ENCODE peak calls at places on chromosomes 5 and 9, in nine cellular contexts. One of them, this sample, is unnamed.

GRCh38 chr5:149406203-149406978 is 27.3 kb upstream of the IL17B start:
- DNase-seq in RWPE1: no peak
- DNase-seq in activated T-helper 1 cell treated with anti-CD3 and anti-CD28 coated beads, Interleukin-12 subunit alpha, Interleukin-12 subunit beta, Interleukin-2, Interleukin-4 antibody, amounts not matched to agents 30 ng/mL and 10 ng/mL and 1 ng/mL, durations not matched to agents 14 hours and 24 hours and 36 hours: no peak
- DNase-seq in Calu3: no peak
- DNase-seq in HCEC 1CT: peak; percentile 96
- DNase-seq in NAMALWA: no peak
- DNase-seq in nucleus accumbens: no peak
- DNase-seq in skeletal muscle cell: peak; percentile 84
- DNase-seq in spleen: no peak
- DNase-seq in this sample: no peak

GRCh38 chr9:136629879-136630661 is 32.6 kb upstream of the EGFL7 start:
- DNase-seq in RWPE1: no peak
- DNase-seq in activated T-helper 1 cell treated with anti-CD3 and anti-CD28 coated beads, Interleukin-12 subunit alpha, Interleukin-12 subunit beta, Interleukin-2, Interleukin-4 antibody, amounts not matched to agents 30 ng/mL and 10 ng/mL and 1 ng/mL, durations not matched to agents 14 hours and 24 hours and 36 hours: peak; percentile 31
- DNase-seq in Calu3: peak; percentile 71
- DNase-seq in HCEC 1CT: no peak
- DNase-seq in NAMALWA: peak; percentile 63
- DNase-seq in nucleus accumbens: no peak
- DNase-seq in skeletal muscle cell: no peak
- DNase-seq in spleen: peak; percentile 93
- DNase-seq in this sample: peak; percentile 43

GRCh38 chr5:139251281-139251687 is 42.3 kb upstream of the MATR3 start:
- DNase-seq in RWPE1: no peak
- DNase-seq in activated T-helper 1 cell treated with anti-CD3 and anti-CD28 coated beads, Interleukin-12 subunit alpha, Interleukin-12 subunit beta, Interleukin-2, Interleukin-4 antibody, amounts not matched to agents 30 ng/mL and 10 ng/mL and 1 ng/mL, durations not matched to agents 14 hours and 24 hours and 36 hours: peak; percentile 16
- DNase-seq in Calu3: no peak
- DNase-seq in HCEC 1CT: no peak
- DNase-seq in NAMALWA: peak; percentile 81
- DNase-seq in nucleus accumbens: no peak
- DNase-seq in skeletal muscle cell: no peak
- DNase-seq in spleen: no peak
- DNase-seq in this sample: peak; percentile 26

GRCh38 chr5:149355688-149356087 is 2.2 kb upstream of the PCYOX1L start:
- DNase-seq in RWPE1: no peak
- DNase-seq in activated T-helper 1 cell treated with anti-CD3 and anti-CD28 coated beads, Interleukin-12 subunit alpha, Interleukin-12 subunit beta, Interleukin-2, Interleukin-4 antibody, amounts not matched to agents 30 ng/mL and 10 ng/mL and 1 ng/mL, durations not matched to agents 14 hours and 24 hours and 36 hours: no peak
- DNase-seq in Calu3: no peak
- DNase-seq in HCEC 1CT: no peak
- DNase-seq in NAMALWA: no peak
- DNase-seq in nucleus accumbens: no peak
- DNase-seq in skeletal muscle cell: no peak
- DNase-seq in spleen: no peak
- DNase-seq in this sample: no peak

GRCh38 chr9:124409410-124409809 is 5.8 kb downstream of the PSMB7 start:
- DNase-seq in RWPE1: no peak
- DNase-seq in activated T-helper 1 cell treated with anti-CD3 and anti-CD28 coated beads, Interleukin-12 subunit alpha, Interleukin-12 subunit beta, Interleukin-2, Interleukin-4 antibody, amounts not matched to agents 30 ng/mL and 10 ng/mL and 1 ng/mL, durations not matched to agents 14 hours and 24 hours and 36 hours: no peak
- DNase-seq in Calu3: no peak
- DNase-seq in HCEC 1CT: no peak
- DNase-seq in NAMALWA: no peak
- DNase-seq in nucleus accumbens: no peak
- DNase-seq in skeletal muscle cell: no peak
- DNase-seq in spleen: no peak
- DNase-seq in this sample: no peak

GRCh38 chr5:148401604-148402003 is 17.8 kb downstream of the FBXO38 start:
- DNase-seq in RWPE1: no peak
- DNase-seq in activated T-helper 1 cell treated with anti-CD3 and anti-CD28 coated beads, Interleukin-12 subunit alpha, Interleukin-12 subunit beta, Interleukin-2, Interleukin-4 antibody, amounts not matched to agents 30 ng/mL and 10 ng/mL and 1 ng/mL, durations not matched to agents 14 hours and 24 hours and 36 hours: no peak
- DNase-seq in Calu3: no peak
- DNase-seq in HCEC 1CT: peak; percentile 66
- DNase-seq in NAMALWA: no peak
- DNase-seq in nucleus accumbens: no peak
- DNase-seq in skeletal muscle cell: no peak
- DNase-seq in spleen: no peak
- DNase-seq in this sample: no peak

GRCh38 chr9:129895376-129896268 is 60.4 kb downstream of the USP20 start:
- DNase-seq in RWPE1: no peak
- DNase-seq in activated T-helper 1 cell treated with anti-CD3 and anti-CD28 coated beads, Interleukin-12 subunit alpha, Interleukin-12 subunit beta, Interleukin-2, Interleukin-4 antibody, amounts not matched to agents 30 ng/mL and 10 ng/mL and 1 ng/mL, durations not matched to agents 14 hours and 24 hours and 36 hours: no peak
- DNase-seq in Calu3: no peak
- DNase-seq in HCEC 1CT: no peak
- DNase-seq in NAMALWA: peak; percentile 64
- DNase-seq in nucleus accumbens: no peak
- DNase-seq in skeletal muscle cell: no peak
- DNase-seq in spleen: peak; percentile 16
- DNase-seq in this sample: peak; percentile 68

GRCh38 chr9:136762915-136763648 is 1.2 kb downstream of the LCN15 start:
- DNase-seq in RWPE1: peak; percentile 73
- DNase-seq in activated T-helper 1 cell treated with anti-CD3 and anti-CD28 coated beads, Interleukin-12 subunit alpha, Interleukin-12 subunit beta, Interleukin-2, Interleukin-4 antibody, amounts not matched to agents 30 ng/mL and 10 ng/mL and 1 ng/mL, durations not matched to agents 14 hours and 24 hours and 36 hours: no peak
- DNase-seq in Calu3: no peak
- DNase-seq in HCEC 1CT: no peak
- DNase-seq in NAMALWA: peak; percentile 76
- DNase-seq in nucleus accumbens: no peak
- DNase-seq in skeletal muscle cell: no peak
- DNase-seq in spleen: no peak
- DNase-seq in this sample: peak; percentile 50

GRCh38 chr5:163894645-163895044 is 389.2 kb downstream of the MAT2B start:
- DNase-seq in RWPE1: peak; percentile 60
- DNase-seq in activated T-helper 1 cell treated with anti-CD3 and anti-CD28 coated beads, Interleukin-12 subunit alpha, Interleukin-12 subunit beta, Interleukin-2, Interleukin-4 antibody, amounts not matched to agents 30 ng/mL and 10 ng/mL and 1 ng/mL, durations not matched to agents 14 hours and 24 hours and 36 hours: no peak
- DNase-seq in Calu3: no peak
- DNase-seq in HCEC 1CT: peak; percentile 91
- DNase-seq in NAMALWA: no peak
- DNase-seq in nucleus accumbens: no peak
- DNase-seq in skeletal muscle cell: peak; percentile 65
- DNase-seq in spleen: no peak
- DNase-seq in this sample: no peak

GRCh38 chr5:15585128-15585527 is 85.1 kb downstream of the FBXL7 start:
- DNase-seq in RWPE1: no peak
- DNase-seq in activated T-helper 1 cell treated with anti-CD3 and anti-CD28 coated beads, Interleukin-12 subunit alpha, Interleukin-12 subunit beta, Interleukin-2, Interleukin-4 antibody, amounts not matched to agents 30 ng/mL and 10 ng/mL and 1 ng/mL, durations not matched to agents 14 hours and 24 hours and 36 hours: no peak
- DNase-seq in Calu3: no peak
- DNase-seq in HCEC 1CT: no peak
- DNase-seq in NAMALWA: no peak
- DNase-seq in nucleus accumbens: no peak
- DNase-seq in skeletal muscle cell: no peak
- DNase-seq in spleen: no peak
- DNase-seq in this sample: no peak

GRCh38 chr5:122121782-122122465 is 7.4 kb upstream of the ZNF474 start:
- DNase-seq in RWPE1: peak; percentile 82
- DNase-seq in activated T-helper 1 cell treated with anti-CD3 and anti-CD28 coated beads, Interleukin-12 subunit alpha, Interleukin-12 subunit beta, Interleukin-2, Interleukin-4 antibody, amounts not matched to agents 30 ng/mL and 10 ng/mL and 1 ng/mL, durations not matched to agents 14 hours and 24 hours and 36 hours: no peak
- DNase-seq in Calu3: no peak
- DNase-seq in HCEC 1CT: peak; percentile 15
- DNase-seq in NAMALWA: no peak
- DNase-seq in nucleus accumbens: no peak
- DNase-seq in skeletal muscle cell: no peak
- DNase-seq in spleen: no peak
- DNase-seq in this sample: no peak

GRCh38 chr5:29518176-29518575 is 1675.3 kb upstream of the CDH6 start:
- DNase-seq in RWPE1: no peak
- DNase-seq in activated T-helper 1 cell treated with anti-CD3 and anti-CD28 coated beads, Interleukin-12 subunit alpha, Interleukin-12 subunit beta, Interleukin-2, Interleukin-4 antibody, amounts not matched to agents 30 ng/mL and 10 ng/mL and 1 ng/mL, durations not matched to agents 14 hours and 24 hours and 36 hours: no peak
- DNase-seq in Calu3: no peak
- DNase-seq in HCEC 1CT: no peak
- DNase-seq in NAMALWA: no peak
- DNase-seq in nucleus accumbens: no peak
- DNase-seq in skeletal muscle cell: no peak
- DNase-seq in spleen: no peak
- DNase-seq in this sample: no peak

GRCh38 chr5:124697482-124697881 is 49.0 kb downstream of the ZNF608 start:
- DNase-seq in RWPE1: no peak
- DNase-seq in activated T-helper 1 cell treated with anti-CD3 and anti-CD28 coated beads, Interleukin-12 subunit alpha, Interleukin-12 subunit beta, Interleukin-2, Interleukin-4 antibody, amounts not matched to agents 30 ng/mL and 10 ng/mL and 1 ng/mL, durations not matched to agents 14 hours and 24 hours and 36 hours: no peak
- DNase-seq in Calu3: no peak
- DNase-seq in HCEC 1CT: no peak
- DNase-seq in NAMALWA: no peak
- DNase-seq in nucleus accumbens: no peak
- DNase-seq in skeletal muscle cell: no peak
- DNase-seq in spleen: no peak
- DNase-seq in this sample: no peak

GRCh38 chr9:121353246-121353975 is 16.6 kb downstream of the STOM start:
- DNase-seq in RWPE1: no peak
- DNase-seq in activated T-helper 1 cell treated with anti-CD3 and anti-CD28 coated beads, Interleukin-12 subunit alpha, Interleukin-12 subunit beta, Interleukin-2, Interleukin-4 antibody, amounts not matched to agents 30 ng/mL and 10 ng/mL and 1 ng/mL, durations not matched to agents 14 hours and 24 hours and 36 hours: peak; percentile 73
- DNase-seq in Calu3: no peak
- DNase-seq in HCEC 1CT: no peak
- DNase-seq in NAMALWA: no peak
- DNase-seq in nucleus accumbens: no peak
- DNase-seq in skeletal muscle cell: no peak
- DNase-seq in spleen: no peak
- DNase-seq in this sample: peak; percentile 40

GRCh38 chr9:272251-273213 is 57.9 kb downstream of the DOCK8 start:
- DNase-seq in RWPE1: no peak
- DNase-seq in activated T-helper 1 cell treated with anti-CD3 and anti-CD28 coated beads, Interleukin-12 subunit alpha, Interleukin-12 subunit beta, Interleukin-2, Interleukin-4 antibody, amounts not matched to agents 30 ng/mL and 10 ng/mL and 1 ng/mL, durations not matched to agents 14 hours and 24 hours and 36 hours: peak; percentile 75
- DNase-seq in Calu3: no peak
- DNase-seq in HCEC 1CT: no peak
- DNase-seq in NAMALWA: peak; percentile 94
- DNase-seq in nucleus accumbens: no peak
- DNase-seq in skeletal muscle cell: no peak
- DNase-seq in spleen: peak; percentile 82
- DNase-seq in this sample: peak; percentile 57

GRCh38 chr5:58231041-58231440 is 228.8 kb downstream of the PLK2 start:
- DNase-seq in RWPE1: no peak
- DNase-seq in activated T-helper 1 cell treated with anti-CD3 and anti-CD28 coated beads, Interleukin-12 subunit alpha, Interleukin-12 subunit beta, Interleukin-2, Interleukin-4 antibody, amounts not matched to agents 30 ng/mL and 10 ng/mL and 1 ng/mL, durations not matched to agents 14 hours and 24 hours and 36 hours: no peak
- DNase-seq in Calu3: no peak
- DNase-seq in HCEC 1CT: no peak
- DNase-seq in NAMALWA: no peak
- DNase-seq in nucleus accumbens: peak; percentile 1
- DNase-seq in skeletal muscle cell: no peak
- DNase-seq in spleen: no peak
- DNase-seq in this sample: no peak

GRCh38 chr9:37410969-37411785 is 11.3 kb upstream of the GRHPR start:
- DNase-seq in RWPE1: no peak
- DNase-seq in activated T-helper 1 cell treated with anti-CD3 and anti-CD28 coated beads, Interleukin-12 subunit alpha, Interleukin-12 subunit beta, Interleukin-2, Interleukin-4 antibody, amounts not matched to agents 30 ng/mL and 10 ng/mL and 1 ng/mL, durations not matched to agents 14 hours and 24 hours and 36 hours: no peak
- DNase-seq in Calu3: no peak
- DNase-seq in HCEC 1CT: no peak
- DNase-seq in NAMALWA: peak; percentile 91
- DNase-seq in nucleus accumbens: no peak
- DNase-seq in skeletal muscle cell: no peak
- DNase-seq in spleen: peak; percentile 68
- DNase-seq in this sample: no peak

GRCh38 chr9:86354882-86355399 is 731 bp upstream of the TUT7 start:
- DNase-seq in RWPE1: peak; percentile 23
- DNase-seq in activated T-helper 1 cell treated with anti-CD3 and anti-CD28 coated beads, Interleukin-12 subunit alpha, Interleukin-12 subunit beta, Interleukin-2, Interleukin-4 antibody, amounts not matched to agents 30 ng/mL and 10 ng/mL and 1 ng/mL, durations not matched to agents 14 hours and 24 hours and 36 hours: no peak
- DNase-seq in Calu3: no peak
- DNase-seq in HCEC 1CT: peak; percentile 20
- DNase-seq in NAMALWA: peak; percentile 53
- DNase-seq in nucleus accumbens: no peak
- DNase-seq in skeletal muscle cell: no peak
- DNase-seq in spleen: no peak
- DNase-seq in this sample: no peak

GRCh38 chr5:66129184-66129583 is 14.9 kb upstream of the SREK1 start:
- DNase-seq in RWPE1: no peak
- DNase-seq in activated T-helper 1 cell treated with anti-CD3 and anti-CD28 coated beads, Interleukin-12 subunit alpha, Interleukin-12 subunit beta, Interleukin-2, Interleukin-4 antibody, amounts not matched to agents 30 ng/mL and 10 ng/mL and 1 ng/mL, durations not matched to agents 14 hours and 24 hours and 36 hours: no peak
- DNase-seq in Calu3: no peak
- DNase-seq in HCEC 1CT: no peak
- DNase-seq in NAMALWA: no peak
- DNase-seq in nucleus accumbens: no peak
- DNase-seq in skeletal muscle cell: no peak
- DNase-seq in spleen: no peak
- DNase-seq in this sample: no peak

GRCh38 chr9:126927419-126927818 is 12.8 kb downstream of the RALGPS1 start:
- DNase-seq in RWPE1: no peak
- DNase-seq in activated T-helper 1 cell treated with anti-CD3 and anti-CD28 coated beads, Interleukin-12 subunit alpha, Interleukin-12 subunit beta, Interleukin-2, Interleukin-4 antibody, amounts not matched to agents 30 ng/mL and 10 ng/mL and 1 ng/mL, durations not matched to agents 14 hours and 24 hours and 36 hours: no peak
- DNase-seq in Calu3: no peak
- DNase-seq in HCEC 1CT: no peak
- DNase-seq in NAMALWA: no peak
- DNase-seq in nucleus accumbens: no peak
- DNase-seq in skeletal muscle cell: no peak
- DNase-seq in spleen: no peak
- DNase-seq in this sample: no peak

GRCh38 chr9:18520395-18520794 is 46.4 kb downstream of the ADAMTSL1 start:
- DNase-seq in RWPE1: no peak
- DNase-seq in activated T-helper 1 cell treated with anti-CD3 and anti-CD28 coated beads, Interleukin-12 subunit alpha, Interleukin-12 subunit beta, Interleukin-2, Interleukin-4 antibody, amounts not matched to agents 30 ng/mL and 10 ng/mL and 1 ng/mL, durations not matched to agents 14 hours and 24 hours and 36 hours: no peak
- DNase-seq in Calu3: no peak
- DNase-seq in HCEC 1CT: no peak
- DNase-seq in NAMALWA: no peak
- DNase-seq in nucleus accumbens: no peak
- DNase-seq in skeletal muscle cell: no peak
- DNase-seq in spleen: no peak
- DNase-seq in this sample: no peak

GRCh38 chr9:84932915-84933527 is 263.5 kb downstream of the NTRK2 start:
- DNase-seq in RWPE1: no peak
- DNase-seq in activated T-helper 1 cell treated with anti-CD3 and anti-CD28 coated beads, Interleukin-12 subunit alpha, Interleukin-12 subunit beta, Interleukin-2, Interleukin-4 antibody, amounts not matched to agents 30 ng/mL and 10 ng/mL and 1 ng/mL, durations not matched to agents 14 hours and 24 hours and 36 hours: no peak
- DNase-seq in Calu3: no peak
- DNase-seq in HCEC 1CT: no peak
- DNase-seq in NAMALWA: no peak
- DNase-seq in nucleus accumbens: no peak
- DNase-seq in skeletal muscle cell: no peak
- DNase-seq in spleen: no peak
- DNase-seq in this sample: no peak